ENCODE peak calls at places on chromosomes 4 and X, in seven cellular contexts. B, M, N, J, F, X and C are unnamed samples.

GRCh38 chr4:123403205-123403604 is 6.6 kb downstream of the SPRY1 start:
- DNase-seq in N (no peak), F (no peak), X (no peak), J (no peak), B (no peak), M (no peak), C (no peak)

GRCh38 chr4:75630174-75630931 is at the start of gene CDKL2:
- DNase-seq in F (peak), B (peak), M (peak), X (peak), N (no peak), J (peak), C (peak)

GRCh38 chr4:23006756-23007155 is 314.0 kb downstream of the GBA3 start:
- DNase-seq in F (no peak), M (no peak), J (no peak), X (no peak), B (no peak), N (no peak), C (no peak)

GRCh38 chrX:13755254-13755653 is 20.7 kb downstream of the OFD1 start:
- DNase-seq in J (no peak), B (no peak), N (no peak), X (no peak), M (no peak), F (no peak), C (no peak)

GRCh38 chrX:71666240-71667223 is 814 bp upstream of the LOC101059915 start:
- DNase-seq in B (peak), J (no peak), M (no peak), F (no peak), N (peak), X (peak), C (no peak)

GRCh38 chrX:123731258-123731986 is 1.4 kb downstream of the THOC2 start:
- DNase-seq in N (peak), F (no peak), M (no peak), J (no peak), B (no peak), X (peak), C (no peak)

GRCh38 chr4:149997881-149998421 is 80.3 kb upstream of the DCLK2 start:
- DNase-seq in F (no peak), N (no peak), M (no peak), J (no peak), B (no peak), X (no peak), C (no peak)

GRCh38 chrX:111914398-111915092 is 38.6 kb downstream of the TRPC5OS start:
- DNase-seq in F (no peak), N (no peak), X (no peak), M (no peak), B (no peak), J (no peak), C (no peak)

GRCh38 chr4:183403486-183403885 is 41.0 kb upstream of the CDKN2AIP start:
- DNase-seq in M (no peak), J (no peak), F (no peak), B (no peak), X (no peak), N (no peak), C (no peak)

GRCh38 chr4:152476796-152477195 is 59.1 kb downstream of the FBXW7 start:
- DNase-seq in B (no peak), J (no peak), N (no peak), X (no peak), F (no peak), M (no peak), C (no peak)

GRCh38 chrX:153634832-153635231 is 12.2 kb upstream of the DUSP9 start:
- DNase-seq in M (no peak), F (peak), N (no peak), B (no peak), X (no peak), J (no peak), C (no peak)

DNA sequence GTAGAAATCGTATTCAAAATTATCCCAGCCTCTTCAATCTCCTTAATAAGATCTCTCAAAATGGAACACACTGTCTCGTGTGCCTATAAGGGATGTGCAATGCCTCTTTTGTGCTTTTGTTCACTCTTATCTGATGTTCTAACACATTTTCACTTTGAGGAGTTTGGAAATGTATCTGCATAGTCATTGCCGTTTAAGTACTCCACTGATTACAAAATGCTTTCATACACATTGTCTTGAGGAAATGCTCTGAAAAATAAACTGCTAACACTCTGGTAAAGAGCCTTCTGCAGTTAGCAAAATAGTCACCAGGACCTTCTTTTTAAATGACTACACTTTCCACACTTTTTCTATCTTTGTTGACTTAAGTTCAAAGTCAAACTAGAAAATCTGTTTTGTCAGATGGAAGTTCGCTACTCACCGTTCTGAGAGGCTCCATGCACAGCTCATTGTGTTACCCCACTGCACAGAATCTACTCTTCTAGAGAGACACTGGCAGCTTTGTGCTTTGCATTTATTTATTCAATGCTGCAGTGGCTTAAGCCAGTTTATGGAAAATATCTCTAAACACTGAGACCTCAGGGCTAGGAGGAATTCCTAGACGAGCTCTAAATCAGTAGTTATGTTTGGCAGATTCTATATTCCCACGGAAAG is 159.0 kb downstream of the CHIC2 start:
- DNase-seq in X (no peak), M (no peak), F (no peak), J (no peak), N (no peak), B (no peak), C (no peak)
- H3K4me3 ChIP-seq in X (no peak), M (no peak), F (no peak), J (peak), N (no peak), B (no peak), C (no peak)

GRCh38 chr4:73842696-73843095 is 6.2 kb downstream of the CXCL6 start:
- DNase-seq in M (no peak), F (no peak), N (no peak), B (no peak), X (no peak), J (no peak), C (no peak)

GRCh38 chr4:73839071-73839470 is 2.6 kb downstream of the CXCL6 start:
- DNase-seq in B (no peak), J (no peak), M (no peak), X (no peak), N (no peak), F (no peak), C (no peak)

GRCh38 chr4:73839715-73840114 is 3.2 kb downstream of the CXCL6 start:
- DNase-seq in J (no peak), N (no peak), F (no peak), M (no peak), X (no peak), B (no peak), C (no peak)

GRCh38 chr4:73843369-73843768 is 6.9 kb downstream of the CXCL6 start:
- DNase-seq in X (no peak), J (no peak), F (no peak), N (no peak), B (no peak), M (no peak), C (no peak)

DNA sequence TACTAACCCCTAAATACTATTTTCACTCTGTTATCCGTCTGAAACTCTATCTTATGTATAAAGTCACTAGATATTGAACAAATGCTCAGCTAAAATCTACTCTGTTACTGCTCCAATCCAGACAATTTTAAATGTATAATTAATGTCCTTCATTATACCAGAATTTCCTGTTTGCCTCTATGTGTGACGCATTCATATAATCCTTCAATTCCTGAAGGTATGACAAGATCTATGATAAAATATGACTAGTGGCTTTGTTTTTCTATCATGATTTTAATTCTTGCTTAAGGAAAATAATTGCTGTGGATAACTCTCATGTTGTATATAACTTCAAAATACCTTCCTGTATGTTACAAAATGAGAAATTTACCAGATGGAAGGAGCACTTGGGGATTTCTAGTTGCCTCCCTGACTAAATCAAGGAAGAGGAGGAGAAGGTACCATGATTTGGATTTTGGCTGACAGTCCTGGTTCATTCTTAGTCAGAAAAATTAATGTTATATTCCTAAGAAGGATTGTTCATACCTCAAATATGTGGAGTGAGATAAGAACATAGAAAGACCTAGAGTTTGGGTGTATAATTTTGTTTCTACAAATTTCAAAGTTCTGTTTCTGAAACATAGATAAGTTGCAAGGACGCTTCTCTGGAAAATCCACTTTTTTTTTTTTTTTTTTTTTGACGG is 4.9 kb downstream of the CXCL6 start:
- DNase-seq in J (no peak), N (no peak), X (no peak), M (no peak), F (no peak), B (no peak), C (no peak)
- TF ChIP-seq CTCF in J (no peak), N (no peak), X (no peak), M (no peak), F (no peak), B (no peak), C (no peak)

GRCh38 chr4:8248091-8248490 is 21.5 kb upstream of the HTRA3 start:
- DNase-seq in N (no peak), X (no peak), B (no peak), F (no peak), J (no peak), M (no peak), C (no peak)

GRCh38 chr4:8252301-8253173 is 17.0 kb upstream of the HTRA3 start:
- DNase-seq in B (no peak), N (peak), F (no peak), X (no peak), J (no peak), M (peak), C (no peak)

GRCh38 chr4:8251110-8251883 is 18.3 kb upstream of the HTRA3 start:
- DNase-seq in F (no peak), B (no peak), J (no peak), N (no peak), M (peak), X (no peak), C (no peak)

GRCh38 chr4:8250637-8251036 is 18.9 kb upstream of the HTRA3 start:
- DNase-seq in F (no peak), J (no peak), X (no peak), B (no peak), M (peak), N (no peak), C (no peak)

DNA sequence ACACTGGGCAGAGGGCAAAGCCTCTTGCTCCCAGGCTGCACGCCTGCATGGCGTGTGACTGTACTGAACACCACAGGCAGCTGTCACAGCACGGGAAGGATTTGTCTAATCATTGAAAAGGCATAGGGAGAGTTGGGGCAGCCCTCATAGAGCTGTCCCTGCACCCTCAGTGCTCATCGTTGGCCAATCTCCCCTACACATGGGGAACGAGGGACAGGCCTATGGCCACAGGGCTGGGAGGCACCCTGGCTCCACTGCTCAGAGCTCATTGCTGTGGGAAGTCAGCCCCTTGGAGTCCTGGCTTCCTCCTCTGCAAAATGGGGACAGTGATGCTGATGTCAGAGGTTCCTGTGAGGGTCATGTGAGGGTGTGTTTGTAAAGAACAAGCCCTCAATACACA is 19.4 kb upstream of the HTRA3 start:
- DNase-seq in M (peak), N (no peak), F (no peak), X (no peak), J (no peak), B (no peak), C (no peak)
- H3K4me3 ChIP-seq in M (no peak), N (no peak), F (no peak), X (no peak), J (no peak), B (no peak), C (no peak)

GRCh38 chr4:139738846-139739613 is 73.4 kb downstream of the MGST2 start:
- DNase-seq in J (no peak), X (no peak), M (no peak), F (no peak), B (no peak), N (no peak), C (no peak)

GRCh38 chr4:139740121-139740520 is 74.5 kb downstream of the MGST2 start:
- DNase-seq in N (no peak), B (peak), J (no peak), F (peak), X (no peak), M (no peak), C (no peak)

GRCh38 chr4:139743027-139743426 is 77.4 kb downstream of the MGST2 start:
- DNase-seq in N (no peak), X (peak), M (no peak), F (no peak), J (no peak), B (peak), C (no peak)

GRCh38 chr4:139744232-139744631 is 78.6 kb downstream of the MGST2 start:
- DNase-seq in J (no peak), F (no peak), X (no peak), N (no peak), B (no peak), M (no peak), C (no peak)

GRCh38 chr4:139740531-139741041 is 75.0 kb downstream of the MGST2 start:
- DNase-seq in F (peak), J (peak), M (no peak), B (peak), N (no peak), X (peak), C (peak)
- TF ChIP-seq CTCF in F (peak), J (peak), M (no peak), B (no peak), N (peak), X (no peak), C (peak)

GRCh38 chrX:73850124-73851013 is 287.4 kb downstream of the CHIC1 start:
- DNase-seq in N (peak), F (peak), X (peak), M (no peak), B (no peak), J (no peak), C (peak)
- H3K4me3 ChIP-seq in N (peak), F (peak), X (no peak), M (no peak), B (no peak), J (no peak), C (peak)

DNA sequence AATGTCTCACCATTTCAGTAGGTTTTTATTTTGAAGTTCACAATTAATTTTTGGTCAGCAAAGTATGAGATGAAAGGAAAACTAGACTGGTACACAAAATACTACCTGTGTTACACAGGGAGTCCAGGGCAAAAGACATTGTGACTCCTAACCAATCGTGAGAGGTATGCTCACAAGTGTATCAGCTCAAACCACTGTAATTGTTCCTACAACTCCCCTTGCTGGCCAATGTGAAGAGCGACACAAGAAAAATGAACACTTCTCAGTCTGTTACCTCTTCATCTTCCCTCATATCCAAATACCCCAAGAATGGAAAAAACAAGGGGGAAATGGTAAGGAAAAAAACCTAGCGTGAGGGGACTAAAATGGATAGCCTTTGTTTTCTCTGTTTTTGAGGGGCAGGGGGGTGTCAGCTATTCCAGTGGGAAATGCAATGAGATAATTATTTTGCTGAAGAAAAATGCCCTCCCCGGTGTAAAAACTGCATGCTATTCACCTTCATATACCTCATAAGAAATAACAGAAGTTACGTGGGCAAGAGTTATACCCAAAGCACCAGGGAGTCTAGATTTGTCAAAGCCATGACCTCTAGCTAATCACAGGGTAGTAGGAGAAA is 30.6 kb upstream of the NSUN7 start:
- DNase-seq in X (no peak), N (no peak), M (no peak), F (no peak), J (no peak), B (no peak), C (peak)
- TF ChIP-seq CTCF in X (peak), N (peak), M (peak), F (no peak), J (no peak), B (no peak), C (peak)

DNA sequence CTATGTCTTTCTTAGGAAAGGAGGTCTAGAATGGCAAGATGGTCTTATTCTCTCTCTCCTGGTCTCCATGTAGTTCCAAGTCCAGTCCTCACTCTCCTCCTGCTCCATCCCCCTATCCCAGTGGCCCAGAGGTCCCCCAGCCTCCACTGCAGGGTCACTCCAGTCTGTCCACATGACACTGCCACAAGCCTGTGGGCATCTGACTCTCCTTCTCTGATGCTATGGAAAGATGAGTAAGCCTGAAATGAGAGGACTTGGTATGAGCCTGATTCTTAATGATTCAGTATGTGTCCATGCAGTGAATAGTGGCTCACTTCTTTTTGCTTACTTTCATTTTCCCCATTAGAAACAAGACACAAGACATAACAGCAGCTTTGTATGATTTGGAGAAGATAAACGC is 516.8 kb upstream of the ADGRL3 start:
- DNase-seq in X (no peak), M (no peak), J (no peak), B (no peak), F (no peak), N (no peak), C (no peak)
- H3K4me3 ChIP-seq in X (no peak), M (no peak), J (no peak), B (no peak), F (no peak), N (no peak), C (no peak)

DNA sequence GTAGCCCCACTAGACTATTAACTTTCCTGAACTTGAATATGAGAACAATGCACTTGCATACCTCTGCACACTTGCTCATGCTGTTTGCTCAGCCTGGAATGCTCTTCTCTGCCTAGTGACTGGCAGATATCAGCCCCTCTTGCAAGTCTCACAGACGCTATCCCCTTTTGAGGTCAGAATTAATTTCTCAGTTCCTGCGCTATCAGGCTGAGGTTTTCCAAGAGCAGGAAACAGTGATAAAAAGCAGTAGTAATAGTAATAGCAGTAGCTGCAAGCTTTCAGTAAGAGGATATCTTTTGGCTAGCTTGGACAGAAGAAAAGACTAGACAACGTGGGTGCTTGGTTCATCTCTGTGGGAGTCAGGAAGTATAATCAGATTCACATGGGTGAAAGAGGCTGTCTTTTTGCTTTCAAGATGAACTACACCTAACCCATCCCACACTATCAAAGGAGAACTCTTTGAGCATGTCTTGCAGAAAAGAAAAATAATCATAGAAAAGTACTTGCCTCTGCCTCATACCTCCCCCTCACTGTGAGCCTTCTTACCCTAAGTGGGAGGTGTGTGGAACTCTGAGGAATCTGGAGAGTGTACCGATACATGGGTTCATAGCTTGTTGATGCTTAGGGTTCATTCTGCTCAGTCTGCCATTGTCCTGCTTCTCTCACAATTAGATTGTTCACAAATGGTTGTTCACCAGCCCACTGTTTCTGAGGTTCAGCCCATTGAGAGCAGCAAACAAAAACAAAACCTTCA is 11.3 kb upstream of the DRP2 start:
- DNase-seq in B (no peak), F (no peak), J (no peak), M (no peak), X (no peak), N (no peak), C (no peak)
- TF ChIP-seq CTCF in B (no peak), F (no peak), J (no peak), M (no peak), X (no peak), N (no peak), C (no peak)

GRCh38 chr4:146621-147020 is 22.3 kb downstream of the ZNF718 start:
- DNase-seq in F (no peak), N (no peak), J (no peak), M (no peak), B (no peak), X (no peak), C (no peak)
- H3K4me3 ChIP-seq in F (no peak), N (no peak), J (no peak), M (no peak), B (no peak), X (no peak), C (no peak)